ENCODE peak calls at places on chromosome 5, in seven cellular contexts. L is heart left ventricle; Y is CD8-positive, alpha-beta T cell; O is stomach; G is spleen; F is IMR-90; B is mucosa of descending colon. W is an unnamed sample.

GRCh38 chr5:109718216-109718615 is 28.5 kb downstream of the MAN2A1 start:
- DNase-seq in L (no peak), Y (no peak), O (no peak), G (no peak), F (no peak), B (no peak), W (no peak)

GRCh38 chr5:9174446-9174845 is 371.4 kb downstream of the SEMA5A start:
- DNase-seq in L (no peak), Y (no peak), O (no peak), G (no peak), F (no peak), B (no peak), W (no peak)

GRCh38 chr5:172439785-172440480 is 14.4 kb downstream of the SH3PXD2B start:
- DNase-seq in L (no peak), Y (no peak), O (no peak), G (no peak), F (no peak), B (no peak), W (no peak)

GRCh38 chr5:143086851-143087637 is 316.4 kb downstream of the NR3C1 start:
- DNase-seq in L (no peak), Y (no peak), O (no peak), G (no peak), F (peak), B (no peak), W (no peak)

GRCh38 chr5:61808884-61809283 is 476.8 kb downstream of the ZSWIM6 start:
- DNase-seq in L (no peak), Y (no peak), O (no peak), G (no peak), F (no peak), B (no peak), W (no peak)

GRCh38 chr5:97098864-97099454 is 43.5 kb downstream of the LIX1 start:
- DNase-seq in L (no peak), Y (no peak), O (no peak), G (no peak), F (no peak), B (no peak), W (no peak)

GRCh38 chr5:142636093-142636492 is 49.8 kb downstream of the FGF1 start:
- DNase-seq in L (no peak), Y (no peak), O (no peak), G (no peak), F (no peak), B (no peak), W (no peak)

GRCh38 chr5:94234987-94235386 is 383.4 kb downstream of the KIAA0825 start:
- DNase-seq in L (no peak), Y (no peak), O (peak), G (no peak), F (no peak), B (no peak), W (no peak)

DNA sequence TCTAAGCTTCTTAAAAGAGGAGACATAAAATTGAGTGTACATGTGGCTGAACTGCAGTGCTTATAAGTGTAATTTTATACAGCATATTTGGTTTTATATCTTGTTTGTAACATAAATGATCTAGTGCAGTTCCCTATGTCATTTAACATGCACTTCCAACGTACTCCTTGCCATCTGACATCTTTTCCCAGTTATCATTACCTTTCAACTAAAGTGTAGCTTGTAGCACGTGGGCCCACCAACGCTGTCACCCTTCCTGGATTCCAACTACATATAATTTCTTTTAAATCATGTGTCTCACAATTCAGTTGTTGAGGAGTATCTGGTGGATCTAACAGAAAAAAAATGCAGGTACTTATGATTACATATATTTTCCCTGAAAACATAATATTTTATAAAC is 50.1 kb downstream of the LIFR start:
- DNase-seq in L (no peak), Y (no peak), O (no peak), G (no peak), F (no peak), B (no peak), W (no peak)
- H3K4me3 ChIP-seq in L (no peak), Y (no peak), O (no peak), G (no peak), F (no peak), B (no peak), W (no peak)

GRCh38 chr5:137838976-137839375 is 28.7 kb upstream of the MYOT start:
- DNase-seq in L (no peak), Y (no peak), O (no peak), G (no peak), F (no peak), B (no peak), W (no peak)
- TF ChIP-seq CTCF in L (no peak), Y (no peak), O (no peak), G (no peak), F (no peak), B (no peak), W (no peak)

DNA sequence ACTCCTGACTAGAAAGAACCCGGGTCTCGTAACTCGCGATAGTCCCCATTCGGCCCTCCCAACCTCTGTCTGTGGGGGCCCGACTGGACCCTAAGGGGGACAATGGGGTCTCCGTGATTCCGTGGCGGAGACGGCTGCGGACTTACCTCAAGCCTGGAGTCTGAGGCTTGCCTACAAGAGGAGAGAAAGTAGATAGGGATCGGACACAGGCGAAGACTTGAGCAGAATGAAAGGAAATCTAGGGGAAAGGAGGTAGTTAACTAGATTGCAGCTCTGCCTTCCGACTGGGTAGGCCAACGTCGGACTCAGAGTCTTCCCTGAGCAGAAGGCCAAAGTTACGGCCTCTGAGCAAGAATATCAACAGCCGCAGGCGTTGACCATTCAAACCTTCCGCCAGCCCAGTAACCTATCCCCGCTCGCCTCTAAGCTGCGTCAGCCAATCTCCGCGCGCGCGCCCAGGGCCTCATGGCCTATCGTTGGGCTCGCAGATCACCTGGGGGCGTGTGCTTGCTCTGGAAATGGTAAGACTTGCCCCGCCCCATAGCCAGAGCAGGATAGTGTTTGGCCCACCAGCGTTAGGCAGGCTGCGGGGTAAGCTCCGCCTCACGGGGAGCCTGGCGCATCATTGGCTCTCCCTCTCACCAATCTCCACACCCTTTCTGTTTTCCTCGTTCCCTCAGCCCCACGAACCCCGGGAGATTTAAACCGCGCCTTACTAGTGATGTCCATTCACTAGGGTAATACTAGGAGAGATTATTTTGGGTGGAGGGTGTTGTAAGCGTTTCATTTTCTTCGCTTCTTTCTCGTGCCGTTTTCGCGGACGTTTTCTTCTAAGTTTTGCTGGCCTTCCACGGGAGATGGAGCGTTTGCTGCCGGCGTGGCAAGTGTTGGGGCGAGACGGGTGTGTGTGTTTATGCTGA is at the start of gene CDC25C:
- DNase-seq in L (peak), Y (peak), O (peak), G (peak), F (peak), B (peak), W (peak)
- H3K4me3 ChIP-seq in L (peak), Y (peak), O (peak), G (peak), F (peak), B (peak), W (peak)

DNA sequence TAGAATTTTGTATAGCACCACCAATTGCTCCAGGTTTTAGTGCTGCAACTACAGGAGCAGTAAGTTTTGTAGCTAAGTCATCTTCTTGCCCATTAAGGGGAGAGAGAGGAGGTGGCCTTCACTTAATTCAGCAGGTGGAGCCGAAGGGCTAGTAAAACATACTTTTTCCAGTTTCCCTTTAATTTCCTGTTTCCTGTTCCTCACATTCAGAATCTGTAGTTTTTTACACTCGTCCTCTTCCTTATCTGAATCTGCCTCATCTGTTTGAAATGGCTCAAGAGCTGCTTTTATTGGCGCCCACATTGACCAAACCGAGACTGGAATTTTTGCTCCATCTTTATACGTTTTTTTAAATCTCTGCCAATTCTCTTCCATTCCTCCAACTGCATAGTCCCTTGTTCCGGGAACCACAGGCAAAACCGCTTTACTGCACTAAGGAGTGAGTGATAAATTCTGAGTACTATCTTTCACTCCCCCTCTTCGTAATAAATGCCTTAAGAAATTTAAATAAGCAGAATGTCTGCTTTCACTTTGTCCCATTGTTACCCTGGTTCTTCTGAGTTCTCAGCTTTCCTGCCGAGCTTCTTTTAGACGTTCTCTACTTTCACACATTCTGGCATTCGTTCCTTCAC is 133.9 kb downstream of the DROSHA start:
- DNase-seq in L (no peak), Y (no peak), O (no peak), G (no peak), F (no peak), B (no peak), W (no peak)
- TF ChIP-seq CTCF in L (no peak), Y (no peak), O (no peak), G (no peak), F (no peak), B (no peak), W (no peak)

GRCh38 chr5:179208706-179209358 is 136.4 kb downstream of the ADAMTS2 start:
- DNase-seq in L (no peak), Y (no peak), O (no peak), G (no peak), F (no peak), B (peak), W (no peak)
- H3K4me3 ChIP-seq in L (no peak), Y (no peak), O (no peak), G (no peak), F (no peak), B (no peak), W (no peak)

GRCh38 chr5:947626-948471 is 55.2 kb downstream of the TRIP13 start:
- DNase-seq in L (no peak), Y (no peak), O (no peak), G (no peak), F (no peak), B (peak), W (no peak)
- TF ChIP-seq CTCF in L (no peak), Y (no peak), O (no peak), G (no peak), F (peak), B (no peak), W (no peak)